ENCODE peak calls at places on chromosomes 3 and 15, in nine cellular contexts. V is stomach; E is anterior cingulate cortex; M is EL; G is A172; S is stimulated activated CD4-positive, alpha-beta T cell treated with anti-CD3 and anti-CD28 coated beads, Interleukin-1b, Interleukin-23, amount 100 ng/mL, for 24 hours; H is activated T-cell treated with anti-CD3 and anti-CD28 coated beads, Interleukin-2, amount 50 U/mL, for 72 hours; I is activated CD8-positive, alpha-beta memory T cell treated with anti-CD3 and anti-CD28 coated beads, Interleukin-2, amount 50 U/mL, for 4 hours; Q is AG09309. L is an unnamed sample.
A peak's percentile ranks its signal among the peaks of the same experiment; 100 is the strongest.

GRCh38 chr3:50648944-50649343 is 25.8 kb upstream of the DOCK3 start:
- DNase-seq in V (no peak), E (no peak), M (no peak), G (no peak), S (no peak), H (no peak), I (no peak), Q (no peak), L (no peak)

GRCh38 chr3:51391566-51392300 is 648 bp downstream of the RBM15B start:
- DNase-seq in V (peak; percentile 34), E (no peak), M (peak; percentile 41), G (no peak), S (no peak), H (peak; percentile 49), I (peak; percentile 48), Q (no peak), L (peak; percentile 46)

GRCh38 chr3:153242900-153243299 is 80.9 kb downstream of the RAP2B start:
- DNase-seq in V (no peak), E (no peak), M (no peak), G (no peak), S (no peak), H (no peak), I (peak; percentile 19), Q (no peak), L (no peak)

GRCh38 chr3:171234298-171235020 is 207.9 kb upstream of the SLC2A2 start:
- DNase-seq in V (no peak), E (no peak), M (no peak), G (no peak), S (no peak), H (no peak), I (no peak), Q (no peak), L (no peak)

GRCh38 chr3:161239700-161240099 is 18.6 kb downstream of the NMD3 start:
- DNase-seq in V (no peak), E (no peak), M (peak; percentile 21), G (no peak), S (no peak), H (no peak), I (no peak), Q (no peak), L (no peak)

GRCh38 chr3:125231895-125232294 is 19.3 kb upstream of the SLC12A8 start:
- DNase-seq in V (no peak), E (no peak), M (peak; percentile 72), G (peak; percentile 89), S (no peak), H (no peak), I (no peak), Q (no peak), L (peak; percentile 86)

GRCh38 chr3:112097378-112097777 is 11.2 kb downstream of the C3orf52 start:
- DNase-seq in V (peak; percentile 51), E (no peak), M (peak; percentile 100), G (peak; percentile 99), S (no peak), H (peak; percentile 54), I (no peak), Q (peak; percentile 97), L (peak; percentile 99)

GRCh38 chr3:45537960-45538640 is 56.5 kb upstream of the LIMD1 start:
- DNase-seq in V (no peak), E (no peak), M (peak; percentile 35), G (no peak), S (no peak), H (no peak), I (no peak), Q (no peak), L (peak; percentile 22)

GRCh38 chr3:42653560-42654330 is at the start of gene ZBTB47:
- DNase-seq in V (peak; percentile 61), E (no peak), M (peak; percentile 53), G (peak; percentile 18), S (no peak), H (no peak), I (no peak), Q (no peak), L (peak; percentile 54)

GRCh38 chr15:32692286-32692685 is 25.5 kb upstream of the GREM1 start:
- DNase-seq in V (no peak), E (no peak), M (no peak), G (no peak), S (no peak), H (no peak), I (no peak), Q (no peak), L (no peak)

GRCh38 chr3:59163953-59164352 is 114.1 kb upstream of the CFAP20DC start:
- DNase-seq in V (no peak), E (no peak), M (no peak), G (no peak), S (no peak), H (no peak), I (no peak), Q (no peak), L (no peak)

GRCh38 chr3:117036259-117036799 is 326.8 kb downstream of the TUSC7 start:
- DNase-seq in V (no peak), E (no peak), M (peak; percentile 92), G (peak; percentile 5), S (no peak), H (no peak), I (no peak), Q (peak; percentile 10), L (peak; percentile 74)

GRCh38 chr3:115363071-115363470 is 216.0 kb upstream of the ZBTB20 start:
- DNase-seq in V (no peak), E (no peak), M (peak; percentile 21), G (peak; percentile 69), S (no peak), H (no peak), I (no peak), Q (no peak), L (no peak)

GRCh38 chr3:100269410-100270217 is 8.8 kb downstream of the TBC1D23 start:
- DNase-seq in V (no peak), E (no peak), M (peak; percentile 98), G (peak; percentile 94), S (no peak), H (peak; percentile 48), I (no peak), Q (peak; percentile 87), L (peak; percentile 69)

GRCh38 chr3:133208184-133208583 is 170.0 kb downstream of the TMEM108 start:
- DNase-seq in V (no peak), E (no peak), M (no peak), G (no peak), S (no peak), H (no peak), I (no peak), Q (no peak), L (no peak)

GRCh38 chr3:12591997-12592715 is 35.3 kb downstream of the MKRN2 start:
- DNase-seq in V (no peak), E (no peak), M (no peak), G (no peak), S (no peak), H (no peak), I (no peak), Q (no peak), L (no peak)

GRCh38 chr3:157102098-157102497 is 57.8 kb downstream of the CCNL1 start:
- DNase-seq in V (no peak), E (no peak), M (no peak), G (no peak), S (no peak), H (no peak), I (no peak), Q (no peak), L (no peak)

GRCh38 chr15:52379395-52380111 is 83.9 kb upstream of the MYO5C start:
- DNase-seq in V (no peak), E (no peak), M (no peak), G (no peak), S (no peak), H (peak; percentile 12), I (no peak), Q (no peak), L (no peak)

GRCh38 chr15:59536553-59536952 is 75.0 kb upstream of the GCNT3 start:
- DNase-seq in V (peak; percentile 18), E (no peak), M (no peak), G (no peak), S (no peak), H (no peak), I (no peak), Q (no peak), L (no peak)

GRCh38 chr3:55826731-55827496 is 339.8 kb upstream of the WNT5A start:
- DNase-seq in V (no peak), E (no peak), M (peak; percentile 12), G (peak; percentile 38), S (no peak), H (no peak), I (no peak), Q (no peak), L (peak; percentile 29)

GRCh38 chr3:10926831-10927521 is 65.6 kb upstream of the SLC6A1 start:
- DNase-seq in V (no peak), E (no peak), M (no peak), G (no peak), S (no peak), H (no peak), I (no peak), Q (no peak), L (peak; percentile 23)

GRCh38 chr15:74053497-74053896 is 28.9 kb downstream of the GOLGA6A start:
- DNase-seq in V (no peak), E (no peak), M (no peak), G (no peak), S (no peak), H (no peak), I (no peak), Q (no peak), L (no peak)

GRCh38 chr15:70376929-70377691 is 279.4 kb upstream of the TLE3 start:
- DNase-seq in V (peak; percentile 53), E (no peak), M (peak; percentile 56), G (no peak), S (no peak), H (no peak), I (no peak), Q (peak; percentile 24), L (peak; percentile 67)

GRCh38 chr3:15523660-15524417 is 2.3 kb upstream of the COLQ start:
- DNase-seq in V (no peak), E (no peak), M (no peak), G (no peak), S (no peak), H (no peak), I (no peak), Q (no peak), L (no peak)

GRCh38 chr3:194720048-194720447 is 34.4 kb downstream of the FAM43A start:
- DNase-seq in V (no peak), E (no peak), M (no peak), G (no peak), S (no peak), H (no peak), I (no peak), Q (no peak), L (no peak)

GRCh38 chr3:188900421-188900941 is 271.3 kb upstream of the TPRG1 start:
- DNase-seq in V (no peak), E (no peak), M (peak; percentile 85), G (peak; percentile 91), S (no peak), H (no peak), I (no peak), Q (peak; percentile 55), L (peak; percentile 93)

GRCh38 chr3:64650710-64651109 is 37.1 kb downstream of the ADAMTS9 start:
- DNase-seq in V (no peak), E (no peak), M (no peak), G (peak; percentile 6), S (no peak), H (no peak), I (no peak), Q (peak; percentile 45), L (peak; percentile 38)

GRCh38 chr3:102400766-102401165 is 34.0 kb upstream of the ZPLD1 start:
- DNase-seq in V (no peak), E (no peak), M (peak; percentile 16), G (peak; percentile 89), S (no peak), H (no peak), I (no peak), Q (no peak), L (peak; percentile 33)

GRCh38 chr3:112654492-112654891 is 13.5 kb upstream of the CCDC80 start:
- DNase-seq in V (no peak), E (no peak), M (no peak), G (no peak), S (no peak), H (no peak), I (no peak), Q (no peak), L (no peak)

GRCh38 chr3:190886945-190887344 is 24.5 kb upstream of the GMNC start:
- DNase-seq in V (no peak), E (no peak), M (no peak), G (peak; percentile 40), S (no peak), H (no peak), I (no peak), Q (no peak), L (peak; percentile 3)

GRCh38 chr3:187946031-187946691 is 200.9 kb upstream of the BCL6 start:
- DNase-seq in V (no peak), E (no peak), M (peak; percentile 29), G (no peak), S (no peak), H (no peak), I (no peak), Q (no peak), L (peak; percentile 50)

L was measured in fibroblast of pulmonary artery.